ENCODE peak calls at places on chromosomes 6 and 20, in four cellular contexts. L is LHCN-M2, W is breast epithelium, G is amniotic epithelial cell. S is an unnamed sample.

GRCh38 chr6:39812853-39813533 is 20.8 kb downstream of the DAAM2 start:
- DNase-seq in L (peak), W (peak), G (no peak), S (no peak)

GRCh38 chr6:108380876-108381275 is 86.0 kb downstream of the AFG1L start:
- DNase-seq in L (no peak), W (no peak), G (no peak), S (no peak)

GRCh38 chr6:122753688-122754056 is 25.8 kb upstream of the FABP7 start:
- DNase-seq in L (peak), W (no peak), G (peak), S (no peak)

GRCh38 chr6:38400764-38401163 is 239.0 kb downstream of the BTBD9 start:
- DNase-seq in L (no peak), W (no peak), G (peak), S (no peak)

GRCh38 chr20:22921595-22922421 is 113.3 kb upstream of the SSTR4 start:
- DNase-seq in L (peak), W (no peak), G (peak), S (peak)

GRCh38 chr6:142926177-142926493 is 18.8 kb downstream of the HIVEP2 start:
- DNase-seq in L (no peak), W (no peak), G (no peak), S (no peak)

GRCh38 chr6:18477301-18477941 is 90.3 kb downstream of the RNF144B start:
- DNase-seq in L (no peak), W (no peak), G (no peak), S (no peak)

GRCh38 chr6:70886661-70887060 is 70.2 kb downstream of the B3GAT2 start:
- DNase-seq in L (no peak), W (no peak), G (no peak), S (no peak)

GRCh38 chr6:159097256-159097655 is 52.5 kb upstream of the TAGAP start:
- DNase-seq in L (no peak), W (no peak), G (no peak), S (no peak)

GRCh38 chr20:45997187-45997586 is 11.5 kb upstream of the MMP9 start:
- DNase-seq in L (no peak), W (no peak), G (no peak), S (no peak)

GRCh38 chr20:18310592-18310991 is 22.3 kb downstream of the ZNF133 start:
- DNase-seq in L (no peak), W (no peak), G (no peak), S (no peak)

GRCh38 chr20:56400001-56400640 is 7.7 kb downstream of the CSTF1 start:
- DNase-seq in L (peak), W (no peak), G (peak), S (peak)

GRCh38 chr20:9515761-9516657 is 1.6 kb downstream of the LAMP5 start:
- DNase-seq in L (no peak), W (no peak), G (no peak), S (no peak)

GRCh38 chr6:42532038-42532669 is 31.7 kb upstream of the UBR2 start:
- DNase-seq in L (peak), W (no peak), G (peak), S (peak)

GRCh38 chr6:82072113-82072512 is 175.4 kb downstream of the IBTK start:
- DNase-seq in L (peak), W (no peak), G (no peak), S (no peak)

GRCh38 chr6:11971154-11971553 is 41.0 kb upstream of the HIVEP1 start:
- DNase-seq in L (peak), W (no peak), G (peak), S (peak)

GRCh38 chr6:131182991-131183425 is 47.7 kb downstream of the AKAP7 start:
- DNase-seq in L (peak), W (no peak), G (peak), S (peak)